ENCODE peak calls at places on chromosomes 4 and X, in five cellular contexts. One of them, this sample, is unnamed. For H3K36me3 and H3K9me3, the result is how much of the 10 kb centered on the place peaks cover.

GRCh38 chrX:120671963-120672362 is 42.1 kb upstream of the C1GALT1C1 start:
- DNase-seq in heart left ventricle: no peak
- DNase-seq in aorta: no peak
- DNase-seq in suprapubic skin: no peak
- DNase-seq in gastrocnemius medialis: no peak
- DNase-seq in this sample: no peak

GRCh38 chr4:2066011-2066551 is 7.0 kb downstream of the NAT8L start:
- DNase-seq in heart left ventricle: no peak
- DNase-seq in aorta: peak
- DNase-seq in suprapubic skin: peak
- DNase-seq in gastrocnemius medialis: peak
- DNase-seq in this sample: peak

GRCh38 chr4:16745009-16745408 is 153.4 kb downstream of the LDB2 start:
- DNase-seq in heart left ventricle: no peak
- DNase-seq in aorta: no peak
- DNase-seq in suprapubic skin: no peak
- DNase-seq in gastrocnemius medialis: no peak
- DNase-seq in this sample: peak

GRCh38 chr4:94819371-94819770 is 61.6 kb downstream of the BMPR1B start:
- DNase-seq in heart left ventricle: no peak
- DNase-seq in aorta: no peak
- DNase-seq in suprapubic skin: no peak
- DNase-seq in gastrocnemius medialis: no peak
- DNase-seq in this sample: no peak

GRCh38 chr4:160159457-160159856 is 1056.6 kb downstream of the RAPGEF2 start:
- DNase-seq in heart left ventricle: no peak
- DNase-seq in aorta: peak
- DNase-seq in suprapubic skin: no peak
- DNase-seq in gastrocnemius medialis: no peak
- DNase-seq in this sample: no peak

GRCh38 chrX:14124562-14124961 is 94.9 kb upstream of the GEMIN8 start:
- DNase-seq in heart left ventricle: no peak
- DNase-seq in aorta: no peak
- DNase-seq in suprapubic skin: no peak
- DNase-seq in gastrocnemius medialis: no peak
- DNase-seq in this sample: no peak

GRCh38 chrX:77899081-77899828 is at the start of gene COX7B:
- DNase-seq in heart left ventricle: peak
- DNase-seq in aorta: no peak
- DNase-seq in suprapubic skin: no peak
- DNase-seq in gastrocnemius medialis: peak
- DNase-seq in this sample: peak

GRCh38 chr4:174380699-174381098 is 97.0 kb downstream of the CEP44 start:
- DNase-seq in heart left ventricle: no peak
- DNase-seq in aorta: no peak
- DNase-seq in suprapubic skin: no peak
- DNase-seq in gastrocnemius medialis: no peak
- DNase-seq in this sample: no peak

GRCh38 chr4:5976431-5976830 is 41.8 kb downstream of the C4orf50 start:
- DNase-seq in heart left ventricle: no peak
- DNase-seq in aorta: no peak
- DNase-seq in suprapubic skin: peak
- DNase-seq in gastrocnemius medialis: no peak
- DNase-seq in this sample: no peak

GRCh38 chr4:169565606-169566351 is 46.6 kb downstream of the NEK1 start:
- DNase-seq in heart left ventricle: no peak
- DNase-seq in aorta: no peak
- DNase-seq in suprapubic skin: no peak
- DNase-seq in gastrocnemius medialis: no peak
- DNase-seq in this sample: no peak

GRCh38 chr4:85495621-85496020 is 20.7 kb downstream of the ARHGAP24 start:
- DNase-seq in heart left ventricle: no peak
- DNase-seq in aorta: no peak
- DNase-seq in suprapubic skin: no peak
- DNase-seq in gastrocnemius medialis: no peak
- DNase-seq in this sample: no peak

GRCh38 chrX:40169193-40170086 is 71.7 kb upstream of the BCOR start:
- DNase-seq in heart left ventricle: no peak
- DNase-seq in aorta: no peak
- DNase-seq in suprapubic skin: no peak
- DNase-seq in gastrocnemius medialis: no peak
- DNase-seq in this sample: peak

GRCh38 chrX:31021537-31021936 is 50.3 kb downstream of the FTHL17 start:
- DNase-seq in heart left ventricle: peak
- DNase-seq in aorta: no peak
- DNase-seq in suprapubic skin: no peak
- DNase-seq in gastrocnemius medialis: no peak
- DNase-seq in this sample: no peak

GRCh38 chr4:186810613-186811150 is 87.0 kb upstream of the FAT1 start:
- DNase-seq in heart left ventricle: no peak
- DNase-seq in aorta: no peak
- DNase-seq in suprapubic skin: no peak
- DNase-seq in gastrocnemius medialis: no peak
- DNase-seq in this sample: no peak

GRCh38 chr4:93659629-93660028 is 168.9 kb upstream of the ATOH1 start:
- DNase-seq in heart left ventricle: no peak
- DNase-seq in aorta: no peak
- DNase-seq in suprapubic skin: no peak
- DNase-seq in gastrocnemius medialis: no peak
- DNase-seq in this sample: no peak

GRCh38 chrX:9503261-9503660 is 38.4 kb downstream of the TBL1X start:
- DNase-seq in heart left ventricle: no peak
- DNase-seq in aorta: no peak
- DNase-seq in suprapubic skin: no peak
- DNase-seq in gastrocnemius medialis: no peak
- DNase-seq in this sample: no peak

GRCh38 chr4:83335691-83336090 is 1.0 kb upstream of the HPSE start:
- DNase-seq in heart left ventricle: no peak
- DNase-seq in aorta: no peak
- DNase-seq in suprapubic skin: no peak
- DNase-seq in gastrocnemius medialis: no peak
- DNase-seq in this sample: no peak

GRCh38 chrX:53479295-53479694 is 45.1 kb upstream of the HSD17B10 start:
- DNase-seq in heart left ventricle: no peak
- DNase-seq in aorta: no peak
- DNase-seq in suprapubic skin: no peak
- DNase-seq in gastrocnemius medialis: no peak
- DNase-seq in this sample: peak

GRCh38 chr4:157265281-157265680 is 44.8 kb downstream of the GRIA2 start:
- DNase-seq in heart left ventricle: no peak
- DNase-seq in aorta: no peak
- DNase-seq in suprapubic skin: no peak
- DNase-seq in gastrocnemius medialis: peak
- DNase-seq in this sample: no peak

GRCh38 chr4:39029752-39030694 is 2.2 kb downstream of the TMEM156 start:
- DNase-seq in heart left ventricle: no peak
- DNase-seq in aorta: no peak
- DNase-seq in suprapubic skin: no peak
- DNase-seq in gastrocnemius medialis: no peak
- DNase-seq in this sample: no peak

GRCh38 chrX:72021975-72022374 is 109.7 kb downstream of the RTL5 start:
- DNase-seq in heart left ventricle: no peak
- DNase-seq in aorta: peak
- DNase-seq in suprapubic skin: no peak
- DNase-seq in gastrocnemius medialis: no peak
- DNase-seq in this sample: no peak

GRCh38 chr4:142416711-142417275 is 429.3 kb downstream of the INPP4B start:
- DNase-seq in heart left ventricle: no peak
- DNase-seq in aorta: no peak
- DNase-seq in suprapubic skin: no peak
- DNase-seq in gastrocnemius medialis: no peak
- DNase-seq in this sample: no peak

GRCh38 chr4:10529891-10530786 is 72.9 kb upstream of the ZNF518B start:
- DNase-seq in heart left ventricle: no peak
- DNase-seq in aorta: no peak
- DNase-seq in suprapubic skin: no peak
- DNase-seq in gastrocnemius medialis: no peak
- DNase-seq in this sample: peak

GRCh38 chrX:130916636-130917422 is 13.8 kb upstream of the ENOX2 start:
- DNase-seq in heart left ventricle: peak
- DNase-seq in aorta: no peak
- DNase-seq in suprapubic skin: no peak
- DNase-seq in gastrocnemius medialis: peak
- DNase-seq in this sample: peak

GRCh38 chrX:125422986-125423385 is 103.3 kb downstream of the TEX13C start:
- DNase-seq in heart left ventricle: no peak
- DNase-seq in aorta: no peak
- DNase-seq in suprapubic skin: no peak
- DNase-seq in gastrocnemius medialis: no peak
- DNase-seq in this sample: no peak

GRCh38 chr4:76867880-76868655 is 29.9 kb downstream of the SOWAHB start:
- DNase-seq in heart left ventricle: no peak
- DNase-seq in aorta: no peak
- DNase-seq in suprapubic skin: no peak
- DNase-seq in gastrocnemius medialis: no peak
- DNase-seq in this sample: no peak

GRCh38 chrX:37746268-37746931 is 33.5 kb upstream of the CYBB start:
- DNase-seq in heart left ventricle: no peak
- DNase-seq in aorta: no peak
- DNase-seq in suprapubic skin: no peak
- DNase-seq in gastrocnemius medialis: no peak
- DNase-seq in this sample: no peak

GRCh38 chr4:89539797-89540711 is 232.5 kb upstream of the GPRIN3 start:
- DNase-seq in heart left ventricle: no peak
- DNase-seq in aorta: no peak
- DNase-seq in suprapubic skin: no peak
- DNase-seq in gastrocnemius medialis: no peak
- DNase-seq in this sample: no peak

GRCh38 chr4:87973283-87974169 is 2.0 kb upstream of the SPP1 start:
- DNase-seq in heart left ventricle: peak
- DNase-seq in aorta: no peak
- DNase-seq in suprapubic skin: no peak
- DNase-seq in gastrocnemius medialis: no peak
- DNase-seq in this sample: peak

GRCh38 chr4:22071749-22072148 is 123.2 kb upstream of the KCNIP4 start:
- DNase-seq in heart left ventricle: no peak
- DNase-seq in aorta: no peak
- DNase-seq in suprapubic skin: no peak
- DNase-seq in gastrocnemius medialis: no peak
- DNase-seq in this sample: no peak

GRCh38 chrX:115679460-115679859 is 118.5 kb downstream of the PLS3 start:
- DNase-seq in heart left ventricle: no peak
- DNase-seq in aorta: no peak
- DNase-seq in suprapubic skin: no peak
- DNase-seq in gastrocnemius medialis: no peak
- DNase-seq in this sample: no peak

GRCh38 chr4:145180298-145181090 is at the start of gene OTUD4:
- DNase-seq in heart left ventricle: peak
- DNase-seq in aorta: peak
- DNase-seq in suprapubic skin: peak
- DNase-seq in gastrocnemius medialis: peak
- DNase-seq in this sample: peak

GRCh38 chr4:89492476-89493110 is 185.0 kb upstream of the GPRIN3 start:
- DNase-seq in heart left ventricle: no peak
- DNase-seq in aorta: no peak
- DNase-seq in suprapubic skin: no peak
- DNase-seq in gastrocnemius medialis: no peak
- DNase-seq in this sample: no peak

GRCh38 chrX:69538321-69538876 is 34.3 kb downstream of the NALF2 start:
- DNase-seq in heart left ventricle: peak
- DNase-seq in aorta: peak
- DNase-seq in suprapubic skin: peak
- DNase-seq in gastrocnemius medialis: peak
- DNase-seq in this sample: peak

GRCh38 chr4:184721254-184721653 is 12.6 kb downstream of the CENPU start:
- DNase-seq in heart left ventricle: no peak
- DNase-seq in aorta: no peak
- DNase-seq in suprapubic skin: no peak
- DNase-seq in gastrocnemius medialis: no peak
- DNase-seq in this sample: no peak
- H3K36me3 ChIP-seq in heart left ventricle: under half
- H3K36me3 ChIP-seq in aorta: under half
- H3K36me3 ChIP-seq in suprapubic skin: under half
- H3K36me3 ChIP-seq in gastrocnemius medialis: under half
- H3K36me3 ChIP-seq in this sample: under half

DNA sequence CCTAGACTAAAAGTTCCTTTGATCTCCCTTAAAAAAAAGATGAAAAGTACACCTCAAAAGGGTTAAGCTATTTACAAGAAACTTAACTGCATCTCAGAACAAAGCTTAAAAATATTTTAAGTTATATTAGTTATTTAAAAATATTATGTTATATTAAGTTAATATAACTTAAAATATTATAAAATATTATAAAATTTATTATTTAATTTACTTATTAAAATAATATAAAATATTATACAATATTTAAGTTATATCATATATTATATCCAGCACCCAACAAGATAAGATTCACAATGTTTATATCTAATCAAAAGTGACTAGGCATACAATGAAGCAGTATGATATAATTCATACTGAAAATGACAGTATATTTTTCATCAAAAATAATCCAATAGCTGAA is 296.9 kb downstream of the DCHS2 start:
- DNase-seq in heart left ventricle: no peak
- DNase-seq in aorta: no peak
- DNase-seq in suprapubic skin: no peak
- DNase-seq in gastrocnemius medialis: no peak
- DNase-seq in this sample: no peak
- H3K9me3 ChIP-seq in heart left ventricle: under half
- H3K9me3 ChIP-seq in aorta: under half
- H3K9me3 ChIP-seq in suprapubic skin: under half
- H3K9me3 ChIP-seq in gastrocnemius medialis: under half
- H3K9me3 ChIP-seq in this sample: under half

GRCh38 chr4:48558026-48558425 is 68.0 kb downstream of the ZAR1 start:
- DNase-seq in heart left ventricle: no peak
- DNase-seq in aorta: no peak
- DNase-seq in suprapubic skin: no peak
- DNase-seq in gastrocnemius medialis: no peak
- DNase-seq in this sample: no peak
- H3K36me3 ChIP-seq in heart left ventricle: half or more
- H3K36me3 ChIP-seq in aorta: under half
- H3K36me3 ChIP-seq in suprapubic skin: half or more
- H3K36me3 ChIP-seq in gastrocnemius medialis: under half
- H3K36me3 ChIP-seq in this sample: under half

GRCh38 chrX:153804100-153804595 is 9.7 kb downstream of the SSR4 start:
- DNase-seq in heart left ventricle: no peak
- DNase-seq in aorta: no peak
- DNase-seq in suprapubic skin: no peak
- DNase-seq in gastrocnemius medialis: no peak
- DNase-seq in this sample: no peak

GRCh38 chrX:153801646-153802045 is 7.2 kb downstream of the SSR4 start:
- DNase-seq in heart left ventricle: no peak
- DNase-seq in aorta: no peak
- DNase-seq in suprapubic skin: no peak
- DNase-seq in gastrocnemius medialis: no peak
- DNase-seq in this sample: no peak

GRCh38 chrX:153803211-153804099 is 9.0 kb downstream of the SSR4 start:
- DNase-seq in heart left ventricle: no peak
- DNase-seq in aorta: no peak
- DNase-seq in suprapubic skin: no peak
- DNase-seq in gastrocnemius medialis: no peak
- DNase-seq in this sample: no peak

GRCh38 chrX:153800746-153801145 is 6.3 kb downstream of the SSR4 start:
- DNase-seq in heart left ventricle: no peak
- DNase-seq in aorta: no peak
- DNase-seq in suprapubic skin: no peak
- DNase-seq in gastrocnemius medialis: no peak
- DNase-seq in this sample: no peak

GRCh38 chrX:153802513-153803045 is 8.1 kb downstream of the SSR4 start:
- DNase-seq in heart left ventricle: no peak
- DNase-seq in aorta: no peak
- DNase-seq in suprapubic skin: no peak
- DNase-seq in gastrocnemius medialis: peak
- DNase-seq in this sample: no peak
- H3K9me3 ChIP-seq in heart left ventricle: under half
- H3K9me3 ChIP-seq in aorta: under half
- H3K9me3 ChIP-seq in suprapubic skin: under half
- H3K9me3 ChIP-seq in gastrocnemius medialis: under half
- H3K9me3 ChIP-seq in this sample: under half